ENCODE peak calls at places on chromosomes 3 and 15, in seven cellular contexts. T is IMR-90, E is fibroblast of lung, U is K562, D is kidney, F is HepG2, N is GM23248. L is an unnamed sample.

GRCh38 chr15:87269566-87269965 is 987.0 kb downstream of the NTRK3 start:
- DNase-seq in U (no peak), T (no peak), E (no peak), N (no peak), D (no peak), F (no peak), L (no peak)

GRCh38 chr3:176867681-176868663 is 329.3 kb downstream of the TBL1XR1 start:
- DNase-seq in F (no peak), U (no peak), D (no peak), E (no peak), T (no peak), N (no peak), L (no peak)

GRCh38 chr15:100849021-100849831 is 30.4 kb upstream of the ALDH1A3 start:
- DNase-seq in N (peak), T (peak), U (peak), D (peak), E (peak), F (no peak), L (no peak)

GRCh38 chr3:65785065-65785645 is 253.6 kb downstream of the MAGI1 start:
- DNase-seq in D (no peak), N (peak), U (peak), F (peak), E (peak), T (peak), L (peak)

GRCh38 chr15:60592386-60593339 is 113.7 kb upstream of the ICE2 start:
- DNase-seq in T (peak), F (peak), E (peak), U (peak), D (peak), N (peak), L (peak)

GRCh38 chr3:189941679-189942078 is 179.0 kb downstream of the P3H2 start:
- DNase-seq in N (peak), F (peak), E (peak), T (peak), D (no peak), U (no peak), L (no peak)

GRCh38 chr15:58731756-58732535 is 17.6 kb downstream of the ADAM10 start:
- DNase-seq in T (peak), N (peak), D (no peak), F (no peak), E (peak), U (peak), L (no peak)

GRCh38 chr15:48962662-48963523 is 826 bp downstream of the SHC4 start:
- DNase-seq in U (no peak), N (peak), F (no peak), T (peak), D (peak), E (peak), L (no peak)

GRCh38 chr15:59550961-59551360 is 60.6 kb upstream of the GCNT3 start:
- DNase-seq in U (no peak), E (no peak), T (no peak), F (peak), N (no peak), D (no peak), L (no peak)

GRCh38 chr3:73576995-73577394 is 47.7 kb downstream of the PDZRN3 start:
- DNase-seq in N (peak), E (no peak), U (no peak), D (no peak), T (peak), F (no peak), L (no peak)

GRCh38 chr3:81218023-81218422 is 543.4 kb downstream of the GBE1 start:
- DNase-seq in E (peak), N (peak), T (no peak), U (no peak), F (peak), D (no peak), L (peak)

GRCh38 chr3:191139771-191140170 is 59.3 kb upstream of the OSTN start:
- DNase-seq in E (peak), T (no peak), N (peak), U (no peak), D (no peak), F (no peak), L (no peak)

GRCh38 chr3:49411550-49411967 is 217 bp downstream of the RHOA start:
- DNase-seq in F (peak), T (no peak), N (no peak), U (peak), D (peak), E (no peak), L (no peak)

GRCh38 chr15:49212897-49213296 is 42.9 kb downstream of the GALK2 start:
- DNase-seq in E (no peak), F (no peak), D (no peak), N (no peak), U (no peak), T (no peak), L (no peak)

GRCh38 chr3:123154346-123154985 is 47.3 kb upstream of the SEC22A start:
- DNase-seq in N (no peak), D (no peak), U (no peak), F (no peak), T (no peak), E (no peak), L (no peak)

GRCh38 chr15:73114064-73114463 is 61.8 kb downstream of the NEO1 start:
- DNase-seq in T (no peak), E (no peak), N (no peak), F (no peak), U (no peak), D (no peak), L (no peak)

GRCh38 chr3:9076985-9077384 is 113.7 kb upstream of the RAD18 start:
- DNase-seq in E (no peak), T (no peak), U (no peak), F (no peak), D (no peak), N (no peak), L (no peak)

GRCh38 chr15:82944840-82945239 is 7.7 kb downstream of the HOMER2 start:
- DNase-seq in N (peak), E (no peak), T (no peak), F (no peak), U (no peak), D (no peak), L (no peak)

GRCh38 chr3:50274371-50275104 is 4.3 kb upstream of the LSMEM2 start:
- DNase-seq in N (peak), E (peak), U (peak), D (peak), F (peak), T (peak), L (peak)

GRCh38 chr15:82313446-82313845 is 35.8 kb downstream of the GOLGA6L10 start:
- DNase-seq in E (no peak), D (no peak), F (no peak), T (no peak), U (no peak), N (no peak), L (no peak)

GRCh38 chr15:80308002-80308401 is 56.0 kb upstream of the CTXND1 start:
- DNase-seq in F (peak), T (no peak), N (no peak), D (no peak), U (no peak), E (no peak), L (peak)

GRCh38 chr15:62832231-62832630 is 210.3 kb upstream of the TPM1 start:
- DNase-seq in E (no peak), N (no peak), T (no peak), U (no peak), F (no peak), D (no peak), L (no peak)

GRCh38 chr15:85758655-85758978 is 36.1 kb downstream of the KLHL25 start:
- DNase-seq in U (no peak), F (no peak), E (no peak), D (peak), N (no peak), T (no peak), L (no peak)

GRCh38 chr3:133910422-133910821 is 14.7 kb upstream of the RAB6B start:
- DNase-seq in T (no peak), F (no peak), D (no peak), N (no peak), E (no peak), U (peak), L (no peak)

GRCh38 chr3:66552846-66553245 is 52.0 kb upstream of the LRIG1 start:
- DNase-seq in D (no peak), T (no peak), E (no peak), F (no peak), U (no peak), N (no peak), L (no peak)

GRCh38 chr3:42674151-42674550 is 11.2 kb upstream of the KLHL40 start:
- DNase-seq in U (no peak), T (no peak), N (no peak), D (no peak), F (no peak), E (peak), L (no peak)

GRCh38 chr3:126495786-126496185 is 20.1 kb upstream of the ZXDC start:
- DNase-seq in E (no peak), F (no peak), T (no peak), N (no peak), U (no peak), D (peak), L (no peak)

GRCh38 chr3:126493051-126493450 is 17.4 kb upstream of the ZXDC start:
- DNase-seq in T (no peak), F (no peak), U (no peak), N (no peak), E (no peak), D (peak), L (no peak)

GRCh38 chr3:126494204-126494603 is 18.5 kb upstream of the ZXDC start:
- DNase-seq in D (no peak), U (no peak), N (peak), E (no peak), F (no peak), T (no peak), L (no peak)

GRCh38 chr3:126494831-126495230 is 19.1 kb upstream of the ZXDC start:
- DNase-seq in D (peak), N (no peak), U (no peak), F (no peak), T (no peak), E (no peak), L (no peak)

GRCh38 chr3:126493731-126494130 is 18.0 kb upstream of the ZXDC start:
- DNase-seq in N (peak), T (no peak), F (no peak), D (peak), E (no peak), U (no peak), L (no peak)
- H3K9ac ChIP-seq in N (no peak), T (no peak), F (no peak), D (no peak), E (no peak), U (no peak), L (no peak)

GRCh38 chr3:28242519-28242918 is 1.1 kb downstream of the CMC1 start:
- DNase-seq in D (no peak), N (no peak), E (no peak), F (no peak), U (no peak), T (no peak), L (no peak)
- H3K9ac ChIP-seq in D (no peak), N (peak), E (peak), F (peak), U (peak), T (no peak), L (peak)

GRCh38 chr3:172317481-172317880 is 130.8 kb downstream of the GHSR start:
- DNase-seq in T (no peak), N (no peak), U (no peak), D (no peak), F (no peak), E (no peak), L (no peak)
- H3K9ac ChIP-seq in T (no peak), N (peak), U (no peak), D (no peak), F (no peak), E (peak), L (no peak)

GRCh38 chr3:17466028-17466427 is 276.4 kb downstream of the TBC1D5 start:
- DNase-seq in U (no peak), N (peak), E (no peak), D (no peak), T (peak), F (no peak), L (no peak)
- H3K9ac ChIP-seq in U (no peak), N (no peak), E (no peak), D (no peak), T (no peak), F (no peak), L (no peak)

GRCh38 chr3:25099662-25100061 is 328.4 kb upstream of the RARB start:
- DNase-seq in F (no peak), N (no peak), U (no peak), E (no peak), T (no peak), D (no peak), L (no peak)
- H3K9ac ChIP-seq in F (no peak), N (no peak), U (no peak), E (no peak), T (no peak), D (no peak), L (no peak)

GRCh38 chr3:44969779-44970178 is 6.2 kb downstream of the ZDHHC3 start:
- DNase-seq in N (no peak), U (no peak), F (no peak), T (no peak), D (no peak), E (no peak), L (no peak)
- H3K9ac ChIP-seq in N (no peak), U (no peak), F (no peak), T (no peak), D (no peak), E (no peak), L (no peak)

DNA sequence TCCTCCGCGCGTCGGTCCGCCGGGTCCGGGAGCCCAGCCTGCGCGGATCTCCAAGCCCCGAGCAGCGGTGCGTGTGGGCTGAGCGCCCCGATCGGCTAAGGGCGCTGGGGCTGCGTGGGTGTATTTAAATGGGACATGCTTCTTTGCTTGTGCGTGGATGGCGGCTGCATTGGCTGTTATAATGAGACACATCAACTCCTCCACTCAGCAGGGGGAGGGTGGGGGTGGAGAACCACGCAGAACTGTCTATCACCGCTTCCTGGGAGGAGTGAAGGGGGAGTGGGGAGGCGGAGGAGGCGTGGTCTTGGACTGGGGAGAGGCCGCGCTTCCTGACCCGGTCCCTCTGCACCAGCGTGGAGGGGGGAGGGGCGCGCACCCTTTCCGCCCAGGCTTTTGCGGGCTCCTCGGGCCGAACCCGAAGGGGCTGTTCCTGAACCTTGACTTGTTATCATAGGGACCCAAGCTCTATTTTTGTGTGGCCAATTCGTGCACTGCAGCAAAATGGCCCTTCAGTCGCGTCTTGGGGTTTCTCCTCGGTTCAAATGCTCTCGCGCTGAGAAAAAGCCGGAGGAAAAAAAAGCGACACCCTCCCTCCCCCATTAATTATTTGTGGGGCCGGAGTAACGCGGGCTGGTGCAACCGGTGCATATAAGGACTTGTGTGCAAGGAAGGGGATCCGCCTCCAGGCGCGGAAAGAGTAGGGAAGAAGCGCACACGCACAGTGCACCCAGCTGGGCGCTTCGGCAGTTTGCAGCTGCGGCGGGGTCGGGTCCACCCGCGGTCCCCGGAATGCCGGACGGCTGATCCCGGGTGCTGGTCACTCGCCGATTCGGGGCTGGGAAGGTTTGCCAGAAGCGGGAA is at the start of gene TNIK:
- DNase-seq in U (peak), T (peak), D (peak), F (peak), E (peak), N (peak), L (peak)
- H3K9ac ChIP-seq in U (peak), T (peak), D (peak), F (no peak), E (peak), N (peak), L (peak)

DNA sequence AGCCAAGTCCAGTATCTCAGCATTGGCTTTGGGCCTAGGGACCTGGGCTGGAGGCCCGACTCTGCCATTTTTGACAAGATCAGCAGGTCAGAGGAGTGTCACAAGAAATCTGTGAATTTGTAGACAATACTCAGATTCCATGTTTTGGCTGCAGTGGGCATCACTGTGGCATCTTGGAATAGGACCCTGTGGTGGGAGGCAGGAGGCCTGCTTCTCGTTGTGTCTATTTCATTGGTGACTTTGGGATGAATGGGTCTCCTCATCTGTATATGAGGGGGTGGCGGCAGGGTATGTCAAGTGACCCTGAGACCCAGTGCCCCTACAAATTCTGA is 3.3 kb downstream of the C15orf39 start:
- DNase-seq in T (no peak), U (no peak), E (no peak), D (no peak), N (no peak), F (no peak), L (no peak)
- H3K9ac ChIP-seq in T (no peak), U (no peak), E (no peak), D (no peak), N (no peak), F (no peak), L (no peak)

GRCh38 chr15:40238481-40238926 is 359 bp upstream of the PAK6 start:
- DNase-seq in F (no peak), D (peak), N (no peak), U (no peak), T (no peak), E (no peak), L (no peak)
- H3K9ac ChIP-seq in F (no peak), D (no peak), N (no peak), U (no peak), T (no peak), E (no peak), L (peak)

L was measured in Karpas-422.